ENCODE peak calls at places on chromosomes 4 and X, in nine cellular contexts. A is psoas muscle; T is A673; K is cardiac septum; J is ovary; Z is NCI-H82; R is activated T-helper 1 cell treated with anti-CD3 and anti-CD28 coated beads, Interleukin-12 subunit alpha, Interleukin-12 subunit beta, Interleukin-2, Interleukin-4 antibody, amounts not matched to agents 30 ng/mL and 10 ng/mL and 1 ng/mL, durations not matched to agents 14 hours and 24 hours and 36 hours; B is amniotic stem cell; C is GM20000. H is an unnamed sample.

GRCh38 chr4:115332078-115332477 is 218.7 kb upstream of the NDST4 start:
- DNase-seq in A (no peak), T (no peak), K (no peak), J (no peak), Z (no peak), R (no peak), B (no peak), C (no peak), H (no peak)

GRCh38 chrX:153333271-153333670 is 682 bp upstream of the ZNF275 start:
- DNase-seq in A (no peak), T (no peak), K (no peak), J (no peak), Z (no peak), R (no peak), B (no peak), C (no peak), H (no peak)

GRCh38 chr4:138609943-138610350 is 367.8 kb upstream of the SLC7A11 start:
- DNase-seq in A (no peak), T (no peak), K (no peak), J (no peak), Z (no peak), R (no peak), B (peak; percentile 54), C (peak; percentile 12), H (peak; percentile 15)

GRCh38 chrX:7139202-7140081 is 8.1 kb upstream of the STS start:
- DNase-seq in A (no peak), T (no peak), K (no peak), J (no peak), Z (no peak), R (no peak), B (peak; percentile 3), C (no peak), H (no peak)

GRCh38 chr4:7823416-7823824 is 116.2 kb downstream of the AFAP1 start:
- DNase-seq in A (peak; percentile 67), T (no peak), K (no peak), J (peak; percentile 79), Z (peak; percentile 5), R (no peak), B (no peak), C (no peak), H (peak; percentile 54)

GRCh38 chr4:15504041-15504440 is 34.4 kb downstream of the CC2D2A start:
- DNase-seq in A (no peak), T (no peak), K (no peak), J (no peak), Z (no peak), R (no peak), B (no peak), C (no peak), H (no peak)

GRCh38 chr4:60590116-60590515 is 610.0 kb upstream of the ADGRL3 start:
- DNase-seq in A (no peak), T (no peak), K (no peak), J (no peak), Z (no peak), R (no peak), B (no peak), C (no peak), H (no peak)

GRCh38 chr4:106036848-106037247 is 141.6 kb downstream of the NPNT start:
- DNase-seq in A (no peak), T (no peak), K (no peak), J (no peak), Z (no peak), R (no peak), B (no peak), C (no peak), H (no peak)

GRCh38 chr4:188127157-188127874 is 11.9 kb upstream of the TRIML1 start:
- DNase-seq in A (no peak), T (peak; percentile 38), K (no peak), J (no peak), Z (no peak), R (no peak), B (peak; percentile 86), C (no peak), H (no peak)

GRCh38 chr4:1247811-1248261 is 1.1 kb downstream of the CTBP1 start:
- DNase-seq in A (no peak), T (no peak), K (peak; percentile 79), J (no peak), Z (no peak), R (no peak), B (no peak), C (no peak), H (no peak)

GRCh38 chr4:132396636-132397035 is 752.5 kb upstream of the PCDH10 start:
- DNase-seq in A (no peak), T (no peak), K (no peak), J (no peak), Z (no peak), R (no peak), B (no peak), C (no peak), H (no peak)

GRCh38 chr4:128225148-128225547 is 62.5 kb downstream of the PGRMC2 start:
- DNase-seq in A (no peak), T (peak; percentile 22), K (no peak), J (no peak), Z (peak; percentile 93), R (no peak), B (no peak), C (no peak), H (no peak)

GRCh38 chrX:134202561-134202960 is 34.4 kb upstream of the CCDC160 start:
- DNase-seq in A (no peak), T (no peak), K (no peak), J (no peak), Z (no peak), R (no peak), B (no peak), C (no peak), H (no peak)

GRCh38 chr4:140645614-140646412 is 77.1 kb upstream of the UCP1 start:
- DNase-seq in A (no peak), T (no peak), K (peak; percentile 81), J (peak; percentile 65), Z (no peak), R (no peak), B (no peak), C (no peak), H (no peak)

GRCh38 chr4:52554606-52555355 is 104.3 kb downstream of the USP46 start:
- DNase-seq in A (no peak), T (peak; percentile 18), K (no peak), J (no peak), Z (no peak), R (no peak), B (no peak), C (no peak), H (no peak)

GRCh38 chrX:18676050-18676449 is 4.1 kb upstream of the RS1 start:
- DNase-seq in A (no peak), T (no peak), K (no peak), J (no peak), Z (peak; percentile 27), R (no peak), B (no peak), C (no peak), H (no peak)

GRCh38 chr4:137510866-137511265 is 21.4 kb downstream of the PCDH18 start:
- DNase-seq in A (no peak), T (peak; percentile 91), K (no peak), J (no peak), Z (no peak), R (no peak), B (peak; percentile 57), C (no peak), H (no peak)